ENCODE peak calls at places on chromosomes 11 and 22, in five cellular contexts. F, U, Y, A and V are unnamed samples.
A peak's percentile ranks its signal among the peaks of the same experiment; 100 is the strongest.

GRCh38 chr11:132158696-132159095 is 788.3 kb downstream of the NTM start:
- DNase-seq in F (no peak), U (no peak), Y (no peak), A (no peak), V (peak; percentile 17)

GRCh38 chr11:381501-382072 is 12.3 kb downstream of the B4GALNT4 start:
- DNase-seq in F (no peak), U (no peak), Y (no peak), A (no peak), V (no peak)

GRCh38 chr22:42168476-42168875 is 37.9 kb upstream of the CYP2D6 start:
- DNase-seq in F (no peak), U (no peak), Y (no peak), A (no peak), V (no peak)

GRCh38 chr22:49240472-49240871 is 587.2 kb downstream of the BRD1 start:
- DNase-seq in F (no peak), U (no peak), Y (peak; percentile 72), A (no peak), V (no peak)

GRCh38 chr22:44047891-44048301 is 23.8 kb downstream of the PARVB start:
- DNase-seq in F (peak; percentile 43), U (no peak), Y (no peak), A (no peak), V (no peak)

GRCh38 chr22:30874431-30875370 is 93.9 kb downstream of the MORC2 start:
- DNase-seq in F (no peak), U (no peak), Y (peak; percentile 78), A (no peak), V (no peak)

GRCh38 chr11:13759050-13759449 is 90.6 kb downstream of the FAR1 start:
- DNase-seq in F (no peak), U (no peak), Y (no peak), A (no peak), V (no peak)

GRCh38 chr22:41382610-41383009 is 868 bp downstream of the TEF start:
- DNase-seq in F (no peak), U (no peak), Y (no peak), A (no peak), V (peak; percentile 29)

GRCh38 chr22:30321461-30321860 is 5.3 kb downstream of the TBC1D10A start:
- DNase-seq in F (no peak), U (no peak), Y (no peak), A (no peak), V (no peak)

GRCh38 chr11:114216804-114217195 is 79.4 kb upstream of the NNMT start:
- DNase-seq in F (no peak), U (no peak), Y (no peak), A (no peak), V (no peak)

GRCh38 chr11:79369094-79369493 is 71.7 kb downstream of the TENM4 start:
- DNase-seq in F (no peak), U (no peak), Y (no peak), A (no peak), V (no peak)

GRCh38 chr22:28329582-28330073 is 350.0 kb downstream of the TTC28 start:
- DNase-seq in F (peak; percentile 67), U (peak; percentile 69), Y (no peak), A (no peak), V (peak; percentile 30)

GRCh38 chr11:8099291-8099899 is 18.4 kb downstream of the TUB start:
- DNase-seq in F (peak; percentile 86), U (peak; percentile 74), Y (peak; percentile 84), A (peak; percentile 57), V (peak; percentile 90)

GRCh38 chr11:47724041-47724729 is 9.0 kb upstream of the AGBL2 start:
- DNase-seq in F (peak; percentile 64), U (no peak), Y (no peak), A (no peak), V (peak; percentile 72)

GRCh38 chr22:50309601-50309991 is 2.1 kb upstream of the PLXNB2 start:
- DNase-seq in F (no peak), U (no peak), Y (no peak), A (no peak), V (no peak)

GRCh38 chr11:68855205-68855978 is 13.7 kb upstream of the CPT1A start:
- DNase-seq in F (peak; percentile 87), U (peak; percentile 34), Y (no peak), A (no peak), V (no peak)

GRCh38 chr11:12864316-12865156 is 144.6 kb upstream of the RASSF10 start:
- DNase-seq in F (peak; percentile 99), U (peak; percentile 84), Y (no peak), A (no peak), V (peak; percentile 53)

GRCh38 chr11:64235427-64236161 is 1.2 kb downstream of the VEGFB start:
- DNase-seq in F (no peak), U (no peak), Y (no peak), A (no peak), V (no peak)

GRCh38 chr11:61954106-61955030 is 4.2 kb downstream of the BEST1 start:
- DNase-seq in F (no peak), U (no peak), Y (no peak), A (no peak), V (peak; percentile 64)

GRCh38 chr22:27262371-27262770 is 539.2 kb downstream of the MN1 start:
- DNase-seq in F (no peak), U (no peak), Y (no peak), A (no peak), V (no peak)

GRCh38 chr11:88352139-88352538 is 14.6 kb upstream of the CTSC start:
- DNase-seq in F (no peak), U (peak; percentile 51), Y (no peak), A (no peak), V (no peak)

GRCh38 chr22:29753808-29754657 is 12.8 kb downstream of the ZMAT5 start:
- DNase-seq in F (no peak), U (no peak), Y (no peak), A (no peak), V (no peak)

GRCh38 chr11:14435717-14436116 is 63.9 kb downstream of the COPB1 start:
- DNase-seq in F (no peak), U (no peak), Y (no peak), A (no peak), V (no peak)

GRCh38 chr11:63239254-63239653 is 4.1 kb downstream of the SLC22A25 start:
- DNase-seq in F (no peak), U (no peak), Y (no peak), A (no peak), V (no peak)

GRCh38 chr11:23959466-23959865 is 537.4 kb upstream of the LUZP2 start:
- DNase-seq in F (no peak), U (no peak), Y (no peak), A (no peak), V (no peak)

GRCh38 chr11:83409891-83410290 is 123.7 kb upstream of the CCDC90B start:
- DNase-seq in F (no peak), U (no peak), Y (no peak), A (no peak), V (no peak)

GRCh38 chr22:35638408-35638807 is 9.8 kb upstream of the APOL6 start:
- DNase-seq in F (peak; percentile 56), U (peak; percentile 68), Y (peak; percentile 95), A (no peak), V (peak; percentile 95)

GRCh38 chr11:57643802-57644201 is 5.9 kb downstream of the YPEL4 start:
- DNase-seq in F (no peak), U (no peak), Y (no peak), A (no peak), V (no peak)

GRCh38 chr11:61602775-61603569 is 22.1 kb upstream of the SYT7 start:
- DNase-seq in F (no peak), U (peak; percentile 68), Y (peak; percentile 94), A (no peak), V (peak; percentile 99)

GRCh38 chr11:98411777-98412176 is 609.0 kb upstream of the CNTN5 start:
- DNase-seq in F (no peak), U (no peak), Y (no peak), A (no peak), V (no peak)

GRCh38 chr22:39528080-39528661 is 4.4 kb downstream of the RPS19BP1 start:
- DNase-seq in F (no peak), U (peak; percentile 46), Y (no peak), A (no peak), V (no peak)

GRCh38 chr11:69071086-69071800 is 22.5 kb downstream of the TPCN2 start:
- DNase-seq in F (no peak), U (no peak), Y (no peak), A (no peak), V (no peak)

GRCh38 chr11:41274831-41275230 is 184.6 kb downstream of the LRRC4C start:
- DNase-seq in F (no peak), U (no peak), Y (no peak), A (no peak), V (no peak)

GRCh38 chr22:44351685-44352377 is 39.1 kb upstream of the SHISAL1 start:
- DNase-seq in F (no peak), U (peak; percentile 84), Y (no peak), A (no peak), V (peak; percentile 82)

GRCh38 chr22:29032014-29032475 is 29.6 kb downstream of the C22orf31 start:
- DNase-seq in F (peak; percentile 15), U (no peak), Y (no peak), A (no peak), V (no peak)

GRCh38 chr11:3857628-3858027 is 2.2 kb downstream of the STIM1 start:
- DNase-seq in F (no peak), U (no peak), Y (no peak), A (no peak), V (no peak)

GRCh38 chr11:6520265-6520664 is 23.2 kb downstream of the DNHD1 start:
- DNase-seq in F (no peak), U (no peak), Y (no peak), A (no peak), V (no peak)

GRCh38 chr22:28911777-28912669 is 28.7 kb downstream of the ZNRF3 start:
- DNase-seq in F (no peak), U (peak; percentile 4), Y (no peak), A (no peak), V (peak; percentile 25)

GRCh38 chr22:48226026-48227013 is 1463.9 kb downstream of the TBC1D22A start:
- DNase-seq in F (no peak), U (no peak), Y (no peak), A (no peak), V (no peak)